ENCODE peak calls at places on chromosomes 4 and X, in four cellular contexts. L, S, Y and J are unnamed samples. For H3K9me3, the result is how much of the 10 kb centered on the place peaks cover.

GRCh38 chr4:85515701-85516100 is 40.8 kb downstream of the ARHGAP24 start:
- DNase-seq in L (no peak), S (no peak), Y (no peak), J (no peak)

GRCh38 chr4:176721459-176721858 is 71.3 kb downstream of the VEGFC start:
- DNase-seq in L (no peak), S (no peak), Y (no peak), J (no peak)

GRCh38 chr4:73450398-73451004 is 14.5 kb downstream of the AFP start:
- DNase-seq in L (no peak), S (no peak), Y (peak), J (peak)

GRCh38 chr4:22515888-22516541 is at the start of gene ADGRA3:
- DNase-seq in L (peak), S (peak), Y (peak), J (peak)

GRCh38 chrX:15781964-15782711 is 8.1 kb upstream of the ZRSR2 start:
- DNase-seq in L (no peak), S (no peak), Y (no peak), J (no peak)

GRCh38 chr4:67250497-67250896 is 294.8 kb downstream of the CENPC start:
- DNase-seq in L (no peak), S (no peak), Y (no peak), J (no peak)

GRCh38 chr4:38034986-38035882 is 75.0 kb downstream of the PTTG2 start:
- DNase-seq in L (peak), S (peak), Y (no peak), J (peak)

GRCh38 chrX:104659037-104659744 is 93.2 kb downstream of the IL1RAPL2 start:
- DNase-seq in L (no peak), S (no peak), Y (peak), J (no peak)

GRCh38 chr4:3729885-3730226 is 36.3 kb upstream of the ADRA2C start:
- DNase-seq in L (no peak), S (no peak), Y (no peak), J (no peak)

GRCh38 chr4:151103758-151104157 is 4.3 kb downstream of the RPS3A start:
- DNase-seq in L (no peak), S (no peak), Y (no peak), J (no peak)

GRCh38 chr4:151107063-151107462 is 7.6 kb downstream of the RPS3A start:
- DNase-seq in L (no peak), S (no peak), Y (no peak), J (no peak)

GRCh38 chr4:151105454-151106032 is 6.1 kb downstream of the RPS3A start:
- DNase-seq in L (no peak), S (no peak), Y (no peak), J (no peak)

GRCh38 chr4:151100517-151100916 is 1.1 kb downstream of the RPS3A start:
- DNase-seq in L (no peak), S (no peak), Y (no peak), J (no peak)

DNA sequence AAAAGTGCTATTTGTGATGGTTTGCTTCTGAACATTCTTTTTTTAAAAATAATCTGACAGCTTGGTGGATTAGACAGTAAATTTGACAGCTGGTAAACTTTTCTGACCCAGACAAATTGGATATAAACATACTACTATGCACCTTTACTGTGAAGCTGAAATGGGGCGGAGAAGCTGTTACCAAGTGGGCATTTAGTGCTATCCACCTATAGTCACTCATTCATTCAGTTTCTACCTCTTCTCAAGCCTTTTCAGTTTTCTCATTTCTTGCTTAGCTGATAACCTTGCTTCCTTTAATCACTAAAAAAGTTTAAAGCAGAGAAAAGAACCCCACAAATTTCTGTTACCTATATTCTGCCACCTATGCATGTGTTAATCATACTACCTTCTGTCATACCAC is 5.2 kb downstream of the RPS3A start:
- DNase-seq in L (no peak), S (no peak), Y (no peak), J (no peak)
- H3K4me3 ChIP-seq in L (no peak), S (no peak), Y (no peak), J (no peak)

DNA sequence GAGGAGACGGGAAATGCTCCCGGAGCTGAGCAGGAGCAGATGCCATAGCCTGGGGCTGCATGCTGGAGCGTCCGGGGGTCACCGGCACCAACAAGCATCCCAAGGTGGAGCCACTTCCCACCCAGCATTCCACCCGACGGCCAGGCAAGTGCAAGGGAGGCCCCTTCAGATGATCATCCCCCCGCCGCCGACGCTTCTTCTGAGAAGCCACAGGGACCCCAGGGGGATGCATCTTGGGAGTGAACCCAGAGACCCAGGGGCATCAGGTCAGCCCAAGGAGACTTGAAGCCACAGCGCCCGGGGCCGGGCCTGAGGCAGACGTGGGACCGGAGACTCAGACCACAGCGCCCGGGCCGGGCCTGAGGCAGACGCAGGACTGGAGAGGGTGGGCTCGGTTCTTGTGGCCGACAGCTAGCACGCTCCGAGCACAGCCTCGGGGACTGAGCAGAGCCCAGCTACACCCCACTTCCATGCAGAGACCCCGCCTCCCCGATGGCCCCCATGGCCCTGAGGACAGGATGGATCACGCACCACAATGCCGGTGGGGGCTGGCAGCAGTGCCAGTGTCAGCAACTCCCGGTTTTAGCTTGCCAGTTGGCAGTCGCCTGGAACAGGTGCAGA is 33.0 kb upstream of the CPLX1 start:
- DNase-seq in L (no peak), S (no peak), Y (peak), J (no peak)
- H3K9me3 ChIP-seq in L (under half), S (under half), Y (under half), J (under half)

GRCh38 chr4:158962396-158962795 is 140.5 kb upstream of the RAPGEF2 start:
- DNase-seq in L (peak), S (no peak), Y (no peak), J (no peak)
- H3K4me3 ChIP-seq in L (no peak), S (no peak), Y (no peak), J (no peak)

GRCh38 chr4:133149932-133150642 is 993 bp downstream of the PCDH10 start:
- DNase-seq in L (no peak), S (no peak), Y (no peak), J (no peak)

GRCh38 chr4:133148690-133149363 is at the start of gene PCDH10:
- DNase-seq in L (no peak), S (peak), Y (peak), J (peak)

GRCh38 chr4:133150643-133151300 is 1.7 kb downstream of the PCDH10 start:
- DNase-seq in L (no peak), S (no peak), Y (peak), J (peak)

GRCh38 chr4:133147922-133148689 is 988 bp upstream of the PCDH10 start:
- DNase-seq in L (no peak), S (no peak), Y (peak), J (peak)

GRCh38 chr4:133149364-133149695 is 236 bp downstream of the PCDH10 start:
- DNase-seq in L (no peak), S (no peak), Y (no peak), J (no peak)
- H3K9me3 ChIP-seq in L (under half), S (under half), Y (under half), J (under half)